ENCODE peak calls at places on chromosomes 12 and 14, in ten cellular contexts. P is heart right ventricle; V is GM23338; J is thyroid gland; N is IMR-90; C is CD4-positive, alpha-beta T cell; I is astrocyte; F is left lung; E is heart left ventricle; L is colonic mucosa. B is an unnamed sample.

GRCh38 chr14:69259531-69260245 is at the start of gene GALNT16:
- DNase-seq in P (peak), V (peak), J (peak), N (peak), C (no peak), I (peak), F (peak), E (peak), L (peak), B (peak)

GRCh38 chr14:77120771-77121743 is 20.5 kb downstream of the ZDHHC22 start:
- DNase-seq in P (no peak), V (no peak), J (peak), N (no peak), C (peak), I (no peak), F (no peak), E (no peak), L (no peak), B (no peak)

GRCh38 chr14:68785817-68786490 is 6.9 kb downstream of the ZFP36L1 start:
- DNase-seq in P (no peak), V (peak), J (no peak), N (no peak), C (peak), I (peak), F (no peak), E (peak), L (peak), B (peak)

GRCh38 chr14:86055512-86055911 is 525.6 kb downstream of the FLRT2 start:
- DNase-seq in P (no peak), V (peak), J (no peak), N (peak), C (no peak), I (no peak), F (no peak), E (no peak), L (no peak), B (no peak)

GRCh38 chr14:22303589-22304195 is 285.3 kb downstream of the DAD1 start:
- DNase-seq in P (no peak), V (peak), J (no peak), N (peak), C (no peak), I (no peak), F (no peak), E (no peak), L (no peak), B (no peak)

GRCh38 chr12:124687695-124688301 is 120.4 kb upstream of the NCOR2 start:
- DNase-seq in P (peak), V (no peak), J (peak), N (no peak), C (no peak), I (no peak), F (no peak), E (peak), L (peak), B (no peak)

GRCh38 chr14:92352158-92352985 is 29.4 kb downstream of the SLC24A4 start:
- DNase-seq in P (no peak), V (peak), J (no peak), N (no peak), C (no peak), I (no peak), F (no peak), E (no peak), L (no peak), B (no peak)

GRCh38 chr12:112097641-112098040 is 10.9 kb downstream of the NAA25 start:
- DNase-seq in P (no peak), V (no peak), J (no peak), N (no peak), C (no peak), I (no peak), F (no peak), E (no peak), L (no peak), B (no peak)

GRCh38 chr14:60151715-60152114 is 13.5 kb downstream of the DHRS7 start:
- DNase-seq in P (peak), V (no peak), J (peak), N (peak), C (peak), I (peak), F (peak), E (peak), L (peak), B (no peak)

GRCh38 chr14:74491952-74492351 is 1.2 kb downstream of the NPC2 start:
- DNase-seq in P (no peak), V (peak), J (peak), N (peak), C (no peak), I (no peak), F (no peak), E (no peak), L (peak), B (no peak)

GRCh38 chr14:52369305-52369781 is 55.2 kb downstream of the PTGER2 start:
- DNase-seq in P (no peak), V (no peak), J (no peak), N (peak), C (no peak), I (peak), F (no peak), E (peak), L (no peak), B (no peak)

GRCh38 chr14:70735043-70735442 is 74.3 kb downstream of the MAP3K9 start:
- DNase-seq in P (no peak), V (no peak), J (no peak), N (no peak), C (no peak), I (no peak), F (no peak), E (no peak), L (no peak), B (no peak)

DNA sequence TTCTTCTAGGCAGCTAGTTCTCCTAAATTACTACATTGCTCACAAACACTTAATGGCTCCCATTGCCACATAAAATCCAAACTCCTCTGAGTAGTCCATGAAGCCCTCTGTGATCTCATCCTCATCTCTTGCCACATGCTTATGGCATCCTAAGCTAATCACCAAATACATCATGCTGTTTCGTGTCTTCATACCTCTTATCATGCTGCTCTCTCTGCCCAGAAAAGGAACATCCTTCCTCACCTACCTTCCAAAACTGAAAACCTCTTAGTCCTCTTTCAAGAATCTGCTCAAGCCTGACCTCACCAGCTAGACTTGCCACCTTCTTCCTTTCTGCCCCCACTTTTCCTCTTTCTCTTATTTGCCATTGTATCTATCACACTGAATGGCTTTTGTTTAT is 108.5 kb downstream of the DUSP6 start:
- DNase-seq in P (no peak), V (no peak), J (no peak), N (peak), C (no peak), I (no peak), F (no peak), E (no peak), L (no peak), B (no peak)
- H3K27ac ChIP-seq in P (no peak), V (no peak), J (no peak), N (peak), C (no peak), I (no peak), F (no peak), E (no peak), L (no peak), B (no peak)

GRCh38 chr14:33259764-33260163 is 321.1 kb downstream of the NPAS3 start:
- DNase-seq in P (no peak), V (no peak), J (no peak), N (no peak), C (no peak), I (no peak), F (peak), E (no peak), L (no peak), B (no peak)
- H3K27ac ChIP-seq in P (no peak), V (no peak), J (no peak), N (no peak), C (no peak), I (no peak), F (no peak), E (no peak), L (no peak), B (no peak)

GRCh38 chr14:105507247-105507646 is 16.2 kb downstream of the TEDC1 start:
- DNase-seq in P (no peak), V (no peak), J (no peak), N (no peak), C (no peak), I (no peak), F (peak), E (no peak), L (no peak), B (no peak)

GRCh38 chr14:105503918-105504692 is 13.1 kb downstream of the TEDC1 start:
- DNase-seq in P (no peak), V (no peak), J (no peak), N (no peak), C (no peak), I (no peak), F (peak), E (no peak), L (no peak), B (no peak)

GRCh38 chr14:105502446-105503295 is 11.6 kb downstream of the TEDC1 start:
- DNase-seq in P (no peak), V (no peak), J (no peak), N (no peak), C (no peak), I (no peak), F (peak), E (no peak), L (no peak), B (no peak)

GRCh38 chr14:105503296-105503640 is 12.2 kb downstream of the TEDC1 start:
- DNase-seq in P (no peak), V (no peak), J (no peak), N (no peak), C (no peak), I (no peak), F (no peak), E (no peak), L (no peak), B (no peak)

GRCh38 chr14:105505101-105505500 is 14.1 kb downstream of the TEDC1 start:
- DNase-seq in P (no peak), V (no peak), J (no peak), N (no peak), C (no peak), I (no peak), F (peak), E (no peak), L (no peak), B (no peak)
- H3K27ac ChIP-seq in P (no peak), V (no peak), J (no peak), N (no peak), C (no peak), I (no peak), F (no peak), E (no peak), L (no peak), B (no peak)

GRCh38 chr12:109720152-109720855 is 6.7 kb downstream of the FAM222A start:
- DNase-seq in P (peak), V (no peak), J (no peak), N (no peak), C (no peak), I (no peak), F (peak), E (peak), L (no peak), B (peak)

GRCh38 chr12:109718390-109718789 is 4.8 kb downstream of the FAM222A start:
- DNase-seq in P (no peak), V (peak), J (no peak), N (no peak), C (no peak), I (no peak), F (peak), E (no peak), L (no peak), B (no peak)

GRCh38 chr12:109717390-109718357 is 4.0 kb downstream of the FAM222A start:
- DNase-seq in P (no peak), V (no peak), J (no peak), N (no peak), C (no peak), I (no peak), F (no peak), E (no peak), L (no peak), B (no peak)

GRCh38 chr12:109720856-109721189 is 7.2 kb downstream of the FAM222A start:
- DNase-seq in P (no peak), V (no peak), J (no peak), N (no peak), C (no peak), I (no peak), F (no peak), E (no peak), L (no peak), B (no peak)

GRCh38 chr12:109719123-109720022 is 5.7 kb downstream of the FAM222A start:
- DNase-seq in P (no peak), V (peak), J (no peak), N (peak), C (no peak), I (no peak), F (no peak), E (no peak), L (no peak), B (no peak)
- H3K27ac ChIP-seq in P (peak), V (no peak), J (no peak), N (no peak), C (no peak), I (no peak), F (no peak), E (peak), L (no peak), B (peak)

DNA sequence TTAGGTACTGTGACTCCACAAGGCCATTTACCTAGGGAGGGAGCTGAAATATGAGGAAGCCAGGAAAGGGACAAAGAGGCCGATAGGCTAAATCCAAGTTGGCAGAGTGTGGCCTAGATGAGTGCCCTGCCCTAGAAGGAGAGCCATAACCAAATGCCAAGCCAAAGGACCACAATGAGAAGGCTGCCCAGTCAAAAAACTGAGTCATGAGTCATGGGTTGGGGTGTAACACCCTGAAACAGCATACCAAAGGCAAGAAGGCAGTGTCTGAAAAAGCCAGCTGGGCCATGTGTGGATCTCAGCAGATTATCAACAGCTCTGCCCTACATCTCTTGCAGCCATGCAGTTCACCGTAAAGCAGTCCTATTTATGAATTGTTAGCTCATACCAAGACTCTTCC is 171.7 kb downstream of the PHLDA1 start:
- DNase-seq in P (no peak), V (no peak), J (no peak), N (peak), C (no peak), I (no peak), F (no peak), E (no peak), L (no peak), B (no peak)
- H3K27ac ChIP-seq in P (no peak), V (no peak), J (no peak), N (no peak), C (no peak), I (no peak), F (no peak), E (no peak), L (no peak), B (no peak)

GRCh38 chr12:81079280-81080076 is 1.6 kb downstream of the ACSS3 start:
- DNase-seq in P (no peak), V (no peak), J (no peak), N (no peak), C (no peak), I (no peak), F (no peak), E (no peak), L (no peak), B (no peak)

GRCh38 chr12:81078469-81079196 is 754 bp downstream of the ACSS3 start:
- DNase-seq in P (no peak), V (no peak), J (peak), N (peak), C (no peak), I (peak), F (peak), E (peak), L (no peak), B (peak)

GRCh38 chr12:81077329-81077685 is 572 bp upstream of the ACSS3 start:
- DNase-seq in P (peak), V (peak), J (peak), N (no peak), C (no peak), I (peak), F (peak), E (peak), L (no peak), B (no peak)

GRCh38 chr12:81075539-81075938 is 2.3 kb upstream of the ACSS3 start:
- DNase-seq in P (no peak), V (no peak), J (no peak), N (no peak), C (no peak), I (no peak), F (no peak), E (no peak), L (no peak), B (no peak)

DNA sequence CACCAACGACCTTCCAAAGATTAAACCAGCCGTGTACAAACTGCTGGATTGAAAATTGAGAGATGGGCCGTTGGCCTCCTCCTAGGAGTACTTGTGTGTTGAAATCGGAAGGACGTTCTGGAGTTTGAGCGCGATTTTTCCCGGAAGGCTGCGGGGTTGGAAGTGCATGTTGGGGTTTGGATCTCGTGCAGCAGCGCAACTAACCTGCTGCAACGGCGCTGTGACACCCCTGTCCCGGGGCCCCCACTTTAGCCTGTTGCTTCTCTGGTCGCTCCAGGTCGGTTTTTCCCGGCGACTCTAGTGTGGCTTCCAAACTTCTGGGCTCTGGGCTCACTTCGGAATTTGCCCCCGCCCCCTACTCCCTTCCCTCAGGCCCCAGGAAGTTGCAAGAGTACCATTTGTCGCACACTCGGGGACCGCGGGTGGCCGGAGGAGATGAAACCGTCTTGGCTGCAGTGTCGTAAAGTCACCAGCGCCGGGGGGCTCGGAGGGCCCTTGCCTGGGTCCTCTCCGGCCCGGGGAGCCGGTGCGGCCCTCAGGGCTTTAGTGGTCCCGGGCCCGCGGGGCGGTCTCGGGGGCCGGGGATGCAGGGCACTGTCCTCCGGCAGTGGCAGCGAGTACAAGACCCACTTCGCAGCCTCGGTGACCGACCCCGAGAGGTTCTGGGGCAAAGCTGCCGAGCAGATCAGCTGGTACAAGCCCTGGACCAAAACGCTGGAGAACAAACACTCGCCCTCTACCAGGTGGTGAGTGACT is at the start of gene ACSS3:
- DNase-seq in P (peak), V (peak), J (peak), N (no peak), C (no peak), I (peak), F (peak), E (peak), L (peak), B (peak)
- H3K27ac ChIP-seq in P (peak), V (no peak), J (peak), N (no peak), C (no peak), I (no peak), F (peak), E (peak), L (peak), B (peak)

GRCh38 chr12:56716458-56716857 is 8.6 kb downstream of the NACA start:
- DNase-seq in P (no peak), V (no peak), J (no peak), N (no peak), C (no peak), I (no peak), F (no peak), E (no peak), L (no peak), B (no peak)

GRCh38 chr12:56718636-56719035 is 6.5 kb downstream of the NACA start:
- DNase-seq in P (no peak), V (no peak), J (no peak), N (no peak), C (no peak), I (no peak), F (peak), E (no peak), L (no peak), B (no peak)

GRCh38 chr12:56719056-56719455 is 6.0 kb downstream of the NACA start:
- DNase-seq in P (no peak), V (no peak), J (no peak), N (no peak), C (no peak), I (no peak), F (no peak), E (no peak), L (no peak), B (no peak)

GRCh38 chr12:56716933-56717880 is 7.9 kb downstream of the NACA start:
- DNase-seq in P (no peak), V (no peak), J (no peak), N (no peak), C (no peak), I (no peak), F (peak), E (no peak), L (no peak), B (no peak)

GRCh38 chr12:56718167-56718566 is 6.9 kb downstream of the NACA start:
- DNase-seq in P (no peak), V (no peak), J (no peak), N (no peak), C (no peak), I (no peak), F (peak), E (no peak), L (no peak), B (no peak)
- H3K27ac ChIP-seq in P (no peak), V (no peak), J (no peak), N (peak), C (peak), I (no peak), F (no peak), E (no peak), L (no peak), B (no peak)

GRCh38 chr14:38848243-38848642 is 254.8 kb downstream of the SEC23A start:
- DNase-seq in P (no peak), V (no peak), J (no peak), N (no peak), C (no peak), I (no peak), F (no peak), E (no peak), L (no peak), B (no peak)

GRCh38 chr14:38850664-38851063 is 252.4 kb downstream of the SEC23A start:
- DNase-seq in P (no peak), V (no peak), J (no peak), N (no peak), C (no peak), I (no peak), F (no peak), E (no peak), L (no peak), B (no peak)

GRCh38 chr14:38847161-38847560 is 255.9 kb downstream of the SEC23A start:
- DNase-seq in P (no peak), V (no peak), J (no peak), N (no peak), C (no peak), I (no peak), F (no peak), E (no peak), L (no peak), B (no peak)

GRCh38 chr14:38855513-38855912 is 247.5 kb downstream of the SEC23A start:
- DNase-seq in P (no peak), V (no peak), J (no peak), N (no peak), C (no peak), I (no peak), F (no peak), E (no peak), L (no peak), B (no peak)

GRCh38 chr14:38851109-38851508 is 251.9 kb downstream of the SEC23A start:
- DNase-seq in P (no peak), V (no peak), J (no peak), N (no peak), C (no peak), I (no peak), F (no peak), E (no peak), L (no peak), B (no peak)
- H3K27ac ChIP-seq in P (no peak), V (no peak), J (no peak), N (no peak), C (no peak), I (no peak), F (no peak), E (no peak), L (no peak), B (no peak)